ENCODE peak calls at places on chromosomes 13 and 19, in six cellular contexts. Y is prostate gland, C is upper lobe of right lung, Q is endothelial cell of umbilical vein, H is right atrium auricular region, E is GM12865. G is an unnamed sample.

GRCh38 chr13:112931028-112931934 is 37.7 kb upstream of the MCF2L start:
- DNase-seq in Y (peak; percentile 67), C (no peak), H (no peak), Q (peak; percentile 10), E (no peak), G (peak; percentile 88)

GRCh38 chr13:111572956-111573355 is 252.5 kb downstream of the TEX29 start:
- DNase-seq in E (no peak), H (no peak), Q (no peak), Y (no peak), C (no peak), G (no peak)

GRCh38 chr13:113904411-113904810 is 40.5 kb upstream of the GAS6 start:
- DNase-seq in E (peak; percentile 64), Q (peak; percentile 62), Y (no peak), C (peak; percentile 66), H (peak; percentile 64), G (peak; percentile 48)

GRCh38 chr13:110114351-110114750 is 192.6 kb downstream of the COL4A1 start:
- DNase-seq in H (no peak), Q (no peak), Y (no peak), E (no peak), C (no peak), G (no peak)

GRCh38 chr13:94389544-94390351 is 89.7 kb downstream of the DCT start:
- DNase-seq in E (no peak), Y (no peak), Q (no peak), C (no peak), H (no peak), G (no peak)

GRCh38 chr19:36215276-36216171 is 618 bp downstream of the ZNF146 start:
- DNase-seq in C (no peak), Y (no peak), E (peak; percentile 40), Q (peak; percentile 58), H (no peak), G (peak; percentile 64)

GRCh38 chr13:51585234-51585672 is 991 bp downstream of the WDFY2 start:
- DNase-seq in C (no peak), H (no peak), Y (no peak), Q (peak; percentile 40), E (peak; percentile 18), G (peak; percentile 59)

GRCh38 chr13:108003626-108004025 is 211.7 kb downstream of the LIG4 start:
- DNase-seq in Q (no peak), E (no peak), Y (no peak), C (no peak), H (no peak), G (no peak)

GRCh38 chr13:113917096-113917495 is 53.2 kb upstream of the GAS6 start:
- DNase-seq in Q (no peak), E (no peak), Y (peak; percentile 3), H (peak; percentile 50), C (no peak), G (no peak)

GRCh38 chr19:10142701-10143375 is 23.1 kb upstream of the EIF3G start:
- DNase-seq in H (no peak), C (peak; percentile 79), Y (no peak), Q (no peak), E (no peak), G (no peak)

GRCh38 chr13:40438999-40439797 is 227.2 kb downstream of the FOXO1 start:
- DNase-seq in C (no peak), Q (peak; percentile 83), Y (no peak), E (no peak), H (no peak), G (peak; percentile 69)

GRCh38 chr13:21902709-21903098 is 231.8 kb downstream of the FGF9 start:
- DNase-seq in Q (no peak), E (no peak), Y (no peak), C (no peak), H (no peak), G (no peak)

GRCh38 chr13:40433577-40433976 is 232.9 kb downstream of the FOXO1 start:
- DNase-seq in C (no peak), E (peak; percentile 51), Y (no peak), H (no peak), Q (no peak), G (no peak)

GRCh38 chr19:38122402-38123093 is 101.5 kb downstream of the DPF1 start:
- DNase-seq in H (no peak), Q (no peak), Y (no peak), C (no peak), E (no peak), G (no peak)

GRCh38 chr13:61275251-61275650 is 140.4 kb downstream of the PCDH20 start:
- DNase-seq in C (no peak), Y (no peak), E (no peak), Q (no peak), H (no peak), G (no peak)

GRCh38 chr13:47327856-47328255 is 431.0 kb upstream of the HTR2A start:
- DNase-seq in Y (no peak), Q (no peak), C (no peak), E (no peak), H (no peak), G (no peak)

GRCh38 chr19:38911388-38912004 is 490 bp downstream of the CCER2 start:
- DNase-seq in Y (no peak), E (no peak), C (no peak), Q (no peak), H (no peak), G (no peak)

GRCh38 chr13:58004761-58005160 is 373.2 kb downstream of the PCDH17 start:
- DNase-seq in Q (no peak), Y (no peak), C (no peak), E (no peak), H (no peak), G (no peak)

GRCh38 chr19:12293771-12294307 is 844 bp downstream of the ZNF44 start:
- DNase-seq in C (peak; percentile 95), H (peak; percentile 83), E (peak; percentile 81), Q (peak; percentile 52), Y (peak; percentile 55), G (peak; percentile 57)

GRCh38 chr19:51311388-51312257 is at the start of gene IGLON5:
- DNase-seq in H (no peak), C (no peak), Q (no peak), Y (no peak), E (no peak), G (no peak)

GRCh38 chr19:55340144-55340783 is 588 bp downstream of the KMT5C start:
- DNase-seq in H (no peak), E (peak; percentile 39), C (no peak), Y (no peak), Q (no peak), G (no peak)

GRCh38 chr19:14941189-14941588 is at the start of gene OR7C2:
- DNase-seq in Y (no peak), E (no peak), H (no peak), Q (no peak), C (no peak), G (no peak)

GRCh38 chr13:84430015-84430414 is 547.7 kb upstream of the SLITRK1 start:
- DNase-seq in C (no peak), E (no peak), Q (no peak), H (no peak), Y (no peak), G (peak; percentile 67)

GRCh38 chr13:95275322-95276118 is 25.7 kb downstream of the ABCC4 start:
- DNase-seq in H (no peak), Y (no peak), C (no peak), E (no peak), Q (no peak), G (peak; percentile 30)

GRCh38 chr19:15454371-15454800 is 4.6 kb upstream of the WIZ start:
- DNase-seq in C (no peak), Y (no peak), Q (no peak), H (no peak), E (no peak), G (no peak)

GRCh38 chr19:49327878-49328544 is 3.0 kb upstream of the SLC6A16 start:
- DNase-seq in Y (no peak), C (peak; percentile 13), E (peak; percentile 81), H (no peak), Q (peak; percentile 34), G (peak; percentile 61)

GRCh38 chr13:51330741-51331140 is 8.8 kb upstream of the SERPINE3 start:
- DNase-seq in H (no peak), E (peak; percentile 16), C (no peak), Q (no peak), Y (no peak), G (no peak)

GRCh38 chr13:109816112-109816978 is 30.0 kb upstream of the IRS2 start:
- DNase-seq in Y (no peak), C (no peak), H (no peak), E (no peak), Q (no peak), G (no peak)

GRCh38 chr19:51749979-51750378 is 1.7 kb downstream of the FPR1 start:
- DNase-seq in Y (no peak), H (no peak), E (no peak), C (no peak), Q (no peak), G (peak; percentile 62)

GRCh38 chr19:42303876-42304275 is 1.5 kb upstream of the PAFAH1B3 start:
- DNase-seq in E (no peak), H (no peak), Q (no peak), Y (no peak), C (no peak), G (no peak)

GRCh38 chr19:42306646-42307045 is 4.2 kb upstream of the PAFAH1B3 start:
- DNase-seq in Y (no peak), H (no peak), C (no peak), Q (no peak), E (no peak), G (no peak)

GRCh38 chr19:42301646-42302204 is at the start of gene PRR19:
- DNase-seq in Q (no peak), E (peak; percentile 1), Y (no peak), H (no peak), C (no peak), G (no peak)

GRCh38 chr19:42303101-42303464 is 659 bp upstream of the PAFAH1B3 start:
- DNase-seq in Q (no peak), H (no peak), Y (no peak), C (no peak), E (no peak), G (no peak)
- H3K4me3 ChIP-seq in Q (peak overlapping the region; percentile 44), H (no peak overlapping the region), Y (peak overlapping the region; percentile 39), C (peak overlapping the region; percentile 66), E (peak overlapping the region; percentile 82), G (peak overlapping the region; percentile 78)

DNA sequence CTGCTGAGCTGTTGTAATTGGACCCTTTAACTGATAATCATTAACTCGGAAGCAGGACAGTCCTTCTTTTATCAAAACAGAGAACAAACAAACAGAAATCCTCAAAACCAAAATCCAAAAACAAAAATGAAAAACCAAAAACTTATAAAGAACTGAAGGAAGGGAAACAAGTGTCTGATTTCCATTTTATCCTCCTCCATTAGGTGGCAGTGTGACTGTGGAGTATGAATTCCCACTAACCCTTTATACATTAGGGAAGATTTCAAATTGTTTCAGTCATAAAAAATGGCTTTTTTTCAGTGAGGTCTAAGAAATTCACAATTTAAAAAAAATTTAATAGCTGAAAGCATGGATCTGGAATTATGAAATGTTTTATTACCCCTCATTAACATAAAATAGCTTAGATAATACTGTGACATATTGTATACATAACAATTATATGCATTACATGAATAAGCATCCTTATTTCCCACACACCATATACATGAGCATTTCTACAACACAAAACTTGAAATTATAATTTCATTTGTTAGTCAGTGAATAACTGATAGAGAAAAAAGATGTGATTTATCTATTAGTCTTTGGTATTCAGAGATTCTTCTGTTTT is 1074.3 kb upstream of the PCDH9 start:
- DNase-seq in Q (peak; percentile 14), Y (no peak), H (no peak), C (no peak), E (peak; percentile 12), G (peak; percentile 46)
- TF ChIP-seq CTCF in Q (peak; percentile 42), Y (peak; percentile 28), H (peak; percentile 63), C (peak; percentile 52), E (peak; percentile 48), G (peak; percentile 62)

GRCh38 chr19:46000497-46001246 is 5.4 kb downstream of the CCDC61 start:
- DNase-seq in E (peak; percentile 65), Y (peak; percentile 38), C (peak; percentile 83), H (no peak), Q (no peak), G (peak; percentile 35)
- H3K4me3 ChIP-seq in E (no peak overlapping the region), Y (no peak overlapping the region), C (no peak overlapping the region), H (no peak overlapping the region), Q (peak overlapping the region; percentile 36), G (peak overlapping the region; percentile 32)

GRCh38 chr13:28753208-28753892 is 34.6 kb upstream of the SLC46A3 start:
- DNase-seq in E (no peak), Y (peak; percentile 17), Q (peak; percentile 81), H (peak; percentile 75), C (peak; percentile 69), G (peak; percentile 93)
- TF ChIP-seq CTCF in E (no peak), Y (no peak), Q (peak; percentile 24), H (no peak), C (peak; percentile 14), G (peak; percentile 28)

G was measured in choroid plexus epithelial cell.